ENCODE peak calls at places on chromosomes 16 and 17, in nine cellular contexts. M is colonic mucosa; Q is mesendoderm; K is nephron progenitor cell; L is NCI-H524; G is H1; Y is EH; P is heart right ventricle; D is activated CD4-positive, alpha-beta T cell treated with anti-CD3 and anti-CD28 coated beads, Interleukin-2, amount 50 U/mL, for 1 hour. J is an unnamed sample.
A peak's percentile ranks its signal among the peaks of the same experiment; 100 is the strongest.

GRCh38 chr16:3471518-3472176 is 23.6 kb downstream of the C16orf90 start:
- DNase-seq in M (no peak), Q (no peak), K (no peak), L (no peak), G (no peak), Y (no peak), P (no peak), D (no peak), J (no peak)

GRCh38 chr17:65750678-65751077 is 189.2 kb upstream of the AXIN2 start:
- DNase-seq in M (peak; percentile 81), Q (no peak), K (no peak), L (no peak), G (no peak), Y (peak; percentile 91), P (peak; percentile 56), D (peak; percentile 52), J (peak; percentile 35)

GRCh38 chr16:27723711-27724490 is 174.0 kb downstream of the KATNIP start:
- DNase-seq in M (peak; percentile 32), Q (no peak), K (no peak), L (peak; percentile 81), G (no peak), Y (no peak), P (no peak), D (no peak), J (no peak)

GRCh38 chr17:3553419-3554401 is 3.9 kb downstream of the TRPV3 start:
- DNase-seq in M (no peak), Q (no peak), K (no peak), L (no peak), G (no peak), Y (no peak), P (no peak), D (no peak), J (no peak)

GRCh38 chr16:17467923-17468540 is 2.7 kb downstream of the XYLT1 start:
- DNase-seq in M (peak; percentile 85), Q (peak; percentile 85), K (peak; percentile 70), L (peak; percentile 90), G (peak; percentile 72), Y (peak; percentile 74), P (peak; percentile 71), D (peak; percentile 30), J (peak; percentile 83)

GRCh38 chr16:1460602-1461138 is 14.2 kb downstream of the CLCN7 start:
- DNase-seq in M (no peak), Q (no peak), K (no peak), L (no peak), G (no peak), Y (no peak), P (no peak), D (no peak), J (no peak)

GRCh38 chr17:18877104-18877503 is 19.2 kb downstream of the PRPSAP2 start:
- DNase-seq in M (no peak), Q (no peak), K (no peak), L (no peak), G (no peak), Y (peak; percentile 69), P (no peak), D (no peak), J (no peak)

GRCh38 chr16:53502331-53503269 is at the start of gene AKTIP:
- DNase-seq in M (peak; percentile 80), Q (peak; percentile 62), K (peak; percentile 45), L (no peak), G (peak; percentile 57), Y (peak; percentile 57), P (no peak), D (peak; percentile 34), J (no peak)

GRCh38 chr16:52533296-52533695 is 13.6 kb downstream of the TOX3 start:
- DNase-seq in M (no peak), Q (no peak), K (no peak), L (no peak), G (no peak), Y (no peak), P (no peak), D (no peak), J (no peak)

GRCh38 chr17:64786337-64786736 is 124.2 kb upstream of the SMURF2 start:
- DNase-seq in M (peak; percentile 78), Q (no peak), K (no peak), L (no peak), G (no peak), Y (no peak), P (no peak), D (no peak), J (no peak)

GRCh38 chr17:78998311-78999055 is 11.1 kb downstream of the CANT1 start:
- DNase-seq in M (peak; percentile 88), Q (no peak), K (no peak), L (no peak), G (no peak), Y (no peak), P (peak; percentile 58), D (no peak), J (peak; percentile 81)

GRCh38 chr16:66265106-66265415 is 101.4 kb upstream of the CDH5 start:
- DNase-seq in M (no peak), Q (no peak), K (no peak), L (no peak), G (no peak), Y (no peak), P (no peak), D (no peak), J (no peak)

GRCh38 chr17:70420876-70421445 is 251.6 kb downstream of the KCNJ2 start:
- DNase-seq in M (no peak), Q (no peak), K (no peak), L (no peak), G (no peak), Y (no peak), P (no peak), D (no peak), J (no peak)

GRCh38 chr17:83177611-83178532 is 98.5 kb downstream of the METRNL start:
- DNase-seq in M (peak; percentile 12), Q (no peak), K (peak; percentile 2), L (no peak), G (peak; percentile 29), Y (no peak), P (no peak), D (no peak), J (peak; percentile 4)

GRCh38 chr16:920722-921121 is 50.1 kb downstream of the LMF1 start:
- DNase-seq in M (no peak), Q (no peak), K (peak; percentile 48), L (peak; percentile 24), G (no peak), Y (peak; percentile 85), P (peak; percentile 33), D (no peak), J (peak; percentile 86)

GRCh38 chr17:48149174-48150106 is 41.9 kb downstream of the SNX11 start:
- DNase-seq in M (no peak), Q (peak; percentile 85), K (peak; percentile 21), L (peak; percentile 85), G (no peak), Y (peak; percentile 31), P (no peak), D (no peak), J (no peak)

GRCh38 chr16:31471875-31472558 is at the start of gene TGFB1I1:
- DNase-seq in M (peak; percentile 60), Q (peak; percentile 63), K (peak; percentile 52), L (no peak), G (peak; percentile 64), Y (peak; percentile 95), P (peak; percentile 81), D (no peak), J (peak; percentile 72)

GRCh38 chr16:48632137-48632774 is 22.3 kb upstream of the N4BP1 start:
- DNase-seq in M (no peak), Q (no peak), K (no peak), L (no peak), G (peak; percentile 17), Y (no peak), P (no peak), D (no peak), J (no peak)

GRCh38 chr16:14388243-14388642 is 241.8 kb downstream of the PARN start:
- DNase-seq in M (no peak), Q (no peak), K (no peak), L (no peak), G (no peak), Y (no peak), P (no peak), D (no peak), J (no peak)

GRCh38 chr16:70579648-70580630 is 56.3 kb downstream of the SF3B3 start:
- DNase-seq in M (peak; percentile 57), Q (no peak), K (no peak), L (no peak), G (no peak), Y (no peak), P (peak; percentile 45), D (no peak), J (peak; percentile 60)

GRCh38 chr16:2752035-2752849 is at the start of gene SRRM2:
- DNase-seq in M (peak; percentile 95), Q (peak; percentile 98), K (peak; percentile 93), L (peak; percentile 94), G (peak; percentile 96), Y (peak; percentile 95), P (peak; percentile 96), D (peak; percentile 93), J (peak; percentile 97)

J was measured in BE2C.